ENCODE peak calls at places on chromosomes 7 and 10, in ten cellular contexts. W, K, G, T, B, X, L, Y, H and C are unnamed samples.

GRCh38 chr10:29146736-29147135 is 142.1 kb upstream of the LYZL1 start:
- DNase-seq in W (no peak), K (no peak), G (no peak), T (no peak), B (no peak), X (no peak), L (no peak), Y (no peak), H (no peak), C (no peak)

GRCh38 chr10:129501652-129502436 is 34.8 kb downstream of the MGMT start:
- DNase-seq in W (no peak), K (no peak), G (peak; percentile 46), T (no peak), B (no peak), X (no peak), L (no peak), Y (no peak), H (no peak), C (no peak)

GRCh38 chr7:73891178-73891885 is 30.4 kb downstream of the TMEM270 start:
- DNase-seq in W (no peak), K (peak; percentile 54), G (no peak), T (peak; percentile 44), B (no peak), X (no peak), L (no peak), Y (no peak), H (no peak), C (no peak)

GRCh38 chr7:54187886-54188518 is 354.2 kb upstream of the VSTM2A start:
- DNase-seq in W (no peak), K (no peak), G (no peak), T (no peak), B (no peak), X (no peak), L (no peak), Y (no peak), H (no peak), C (no peak)

GRCh38 chr7:116713918-116714317 is 41.9 kb downstream of the MET start:
- DNase-seq in W (no peak), K (no peak), G (no peak), T (no peak), B (no peak), X (no peak), L (no peak), Y (no peak), H (no peak), C (no peak)

GRCh38 chr7:37993060-37993501 is 72.6 kb downstream of the EPDR1 start:
- DNase-seq in W (no peak), K (no peak), G (no peak), T (no peak), B (no peak), X (no peak), L (no peak), Y (no peak), H (no peak), C (no peak)

GRCh38 chr10:101217450-101218281 is 11.6 kb downstream of the LBX1 start:
- DNase-seq in W (no peak), K (peak; percentile 71), G (no peak), T (peak; percentile 88), B (peak; percentile 88), X (no peak), L (no peak), Y (no peak), H (peak; percentile 80), C (peak; percentile 36)

GRCh38 chr7:48140001-48140681 is 31.1 kb upstream of the ABCA13 start:
- DNase-seq in W (no peak), K (no peak), G (no peak), T (no peak), B (no peak), X (no peak), L (no peak), Y (no peak), H (no peak), C (peak; percentile 66)

GRCh38 chr10:87850742-87851205 is 12.6 kb downstream of the KLLN start:
- DNase-seq in W (peak; percentile 62), K (peak; percentile 63), G (peak; percentile 68), T (peak; percentile 57), B (no peak), X (peak; percentile 81), L (no peak), Y (peak; percentile 65), H (no peak), C (peak; percentile 68)

GRCh38 chr7:158397885-158398284 is 189.7 kb downstream of the PTPRN2 start:
- DNase-seq in W (no peak), K (no peak), G (no peak), T (no peak), B (no peak), X (no peak), L (no peak), Y (no peak), H (no peak), C (no peak)

GRCh38 chr10:21399392-21400015 is 126.0 kb downstream of the SKIDA1 start:
- DNase-seq in W (no peak), K (peak; percentile 34), G (no peak), T (no peak), B (no peak), X (no peak), L (no peak), Y (no peak), H (no peak), C (no peak)

GRCh38 chr10:69479241-69479730 is 28.0 kb downstream of the TSPAN15 start:
- DNase-seq in W (no peak), K (no peak), G (no peak), T (peak; percentile 56), B (no peak), X (peak; percentile 85), L (no peak), Y (no peak), H (no peak), C (no peak)

GRCh38 chr10:93821051-93821772 is 63.5 kb downstream of the LGI1 start:
- DNase-seq in W (no peak), K (peak; percentile 10), G (no peak), T (no peak), B (no peak), X (no peak), L (no peak), Y (no peak), H (no peak), C (no peak)
- TF ChIP-seq EP300 in W (no peak), K (no peak), G (no peak), T (no peak), B (no peak), X (no peak), L (no peak), Y (no peak), H (no peak), C (no peak)

DNA sequence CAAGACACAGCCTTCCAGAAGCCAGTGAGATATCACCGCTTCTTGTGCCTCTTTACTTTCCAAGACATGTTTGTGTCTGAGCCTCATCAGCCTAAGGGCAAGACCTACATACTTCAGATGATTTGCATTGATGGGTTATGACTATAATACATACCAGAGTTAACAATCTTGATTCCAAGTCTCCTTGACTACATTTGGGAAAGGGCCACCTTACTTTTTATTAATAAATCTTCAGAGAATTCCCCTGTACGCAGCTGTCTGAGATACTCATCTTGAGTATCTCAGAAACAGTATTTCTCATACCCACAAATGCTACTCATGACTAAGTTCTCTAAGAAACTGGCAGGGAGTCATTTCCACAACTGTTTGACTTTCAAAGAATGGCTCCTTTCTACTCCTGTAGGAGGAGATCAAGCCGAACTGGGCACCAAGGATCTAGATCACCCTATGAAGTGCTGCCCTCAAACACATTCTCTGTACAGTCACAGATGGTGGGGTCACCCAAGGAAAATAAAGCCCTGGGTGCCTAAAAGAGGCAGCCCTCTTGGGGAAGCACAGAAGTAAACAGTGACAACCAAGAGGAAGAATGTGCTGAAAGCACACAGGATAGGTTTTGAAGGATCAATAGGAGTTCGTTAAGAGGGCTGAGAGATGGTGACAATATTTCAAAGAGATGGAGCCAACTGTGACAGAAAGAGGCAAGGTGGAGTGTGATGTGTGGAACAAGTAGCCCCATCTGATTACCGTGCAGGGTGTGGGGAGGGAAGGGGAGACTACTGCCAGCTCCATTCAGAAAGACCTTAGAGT is 138.9 kb downstream of the JAZF1 start:
- DNase-seq in W (no peak), K (no peak), G (no peak), T (no peak), B (no peak), X (no peak), L (no peak), Y (no peak), H (no peak), C (no peak)
- H3K4me1 ChIP-seq in W (peaks cover 3% of the 10 kb centered on the region), K (peaks cover 73% of the 10 kb centered on the region), G (peaks cover 20% of the 10 kb centered on the region), T (peaks cover 7% of the 10 kb centered on the region), B (no peaks in the 10 kb centered on the region), X (no peaks in the 10 kb centered on the region), L (peaks cover 12% of the 10 kb centered on the region), Y (no peaks in the 10 kb centered on the region), H (peaks cover 2% of the 10 kb centered on the region), C (peaks cover 18% of the 10 kb centered on the region)

DNA sequence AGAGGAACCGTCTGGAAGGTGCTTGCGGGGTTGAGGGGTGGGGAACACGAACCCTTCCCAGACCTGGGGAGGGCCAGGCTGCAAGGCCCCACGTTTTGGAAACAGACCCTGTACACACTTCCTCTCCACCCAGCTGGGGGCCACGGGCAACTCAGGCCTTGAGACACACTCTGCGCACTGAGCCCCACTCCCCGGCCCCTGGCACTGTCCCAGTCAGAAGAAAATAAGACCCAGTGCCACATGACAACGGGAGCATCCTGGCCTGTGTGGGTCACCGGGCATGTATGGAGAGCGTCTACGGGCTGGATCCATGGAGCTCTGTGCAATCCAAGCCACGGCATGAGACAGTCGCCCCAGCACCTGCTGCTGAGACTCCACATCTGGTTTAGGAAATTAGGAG is 63.7 kb downstream of the CARD11 start:
- DNase-seq in W (no peak), K (no peak), G (no peak), T (no peak), B (no peak), X (no peak), L (no peak), Y (no peak), H (peak; percentile 44), C (no peak)
- H3K27ac ChIP-seq in W (no peak overlapping the region), K (no peak overlapping the region), G (no peak overlapping the region), T (no peak overlapping the region), B (no peak overlapping the region), X (no peak overlapping the region), L (no peak overlapping the region), Y (no peak overlapping the region), H (no peak overlapping the region), C (no peak overlapping the region)

GRCh38 chr7:155471728-155472127 is 13.8 kb downstream of the EN2 start:
- DNase-seq in W (no peak), K (no peak), G (no peak), T (no peak), B (no peak), X (peak; percentile 6), L (no peak), Y (no peak), H (peak; percentile 32), C (no peak)
- TF ChIP-seq EP300 in W (no peak), K (no peak), G (no peak), T (no peak), B (no peak), X (no peak), L (no peak), Y (no peak), H (no peak), C (no peak)